ENCODE peak calls at places on chromosomes 12 and 14, in five cellular contexts. I, L, R, X and Q are unnamed samples.

GRCh38 chr12:62732861-62733427 is 202.0 kb downstream of the PPM1H start:
- DNase-seq in X (peak; percentile 79), I (no peak), R (no peak), L (no peak), Q (no peak)

GRCh38 chr12:2756756-2757155 is 38.0 kb upstream of the FKBP4 start:
- DNase-seq in I (no peak), L (no peak), R (no peak), X (no peak), Q (no peak)

GRCh38 chr14:24268225-24268624 is 3.2 kb downstream of the RABGGTA start:
- DNase-seq in X (no peak), L (no peak), R (no peak), I (no peak), Q (no peak)

GRCh38 chr12:26846419-26846818 is 13.4 kb upstream of the ITPR2 start:
- DNase-seq in R (no peak), X (no peak), I (no peak), L (no peak), Q (no peak)

GRCh38 chr12:67427336-67427735 is 158.2 kb downstream of the CAND1 start:
- DNase-seq in X (no peak), I (no peak), L (no peak), R (no peak), Q (no peak)

GRCh38 chr12:112025808-112026375 is 12.7 kb downstream of the ERP29 start:
- DNase-seq in R (no peak), L (no peak), I (no peak), X (no peak), Q (no peak)

GRCh38 chr12:108349245-108349644 is 10.1 kb upstream of the CMKLR1 start:
- DNase-seq in L (no peak), X (no peak), I (no peak), R (no peak), Q (no peak)

GRCh38 chr12:30813741-30814687 is 59.3 kb upstream of the CAPRIN2 start:
- DNase-seq in R (no peak), L (no peak), I (no peak), X (peak; percentile 54), Q (no peak)

GRCh38 chr12:80864046-80864735 is 73.5 kb downstream of the LIN7A start:
- DNase-seq in I (no peak), X (peak; percentile 34), R (no peak), L (no peak), Q (no peak)

GRCh38 chr14:64746298-64747250 is 42.4 kb downstream of the PLEKHG3 start:
- DNase-seq in L (no peak), R (no peak), X (peak; percentile 22), I (peak; percentile 47), Q (no peak)

GRCh38 chr14:92582706-92583452 is 69.3 kb downstream of the RIN3 start:
- DNase-seq in R (no peak), I (no peak), X (no peak), L (no peak), Q (peak; percentile 58)

GRCh38 chr12:100128509-100128908 is 14.2 kb downstream of the BLTP3B start:
- DNase-seq in X (peak; percentile 76), L (peak; percentile 55), I (peak; percentile 30), R (peak; percentile 29), Q (no peak)

GRCh38 chr12:93101367-93101766 is 172.3 kb upstream of the EEA1 start:
- DNase-seq in X (no peak), R (no peak), I (no peak), L (no peak), Q (no peak)

GRCh38 chr14:67358914-67359313 is 690 bp downstream of the ATP6V1D start:
- DNase-seq in R (no peak), I (no peak), L (peak; percentile 47), X (no peak), Q (no peak)

GRCh38 chr12:57723630-57723962 is 14.9 kb downstream of the AGAP2 start:
- DNase-seq in R (no peak), X (no peak), I (no peak), L (no peak), Q (no peak)
- H3K36me3 ChIP-seq in R (no peaks in the 10 kb centered on the region), X (peaks cover 12% of the 10 kb centered on the region), I (peaks cover 29% of the 10 kb centered on the region), L (no peaks in the 10 kb centered on the region), Q (peaks cover 52% of the 10 kb centered on the region)

DNA sequence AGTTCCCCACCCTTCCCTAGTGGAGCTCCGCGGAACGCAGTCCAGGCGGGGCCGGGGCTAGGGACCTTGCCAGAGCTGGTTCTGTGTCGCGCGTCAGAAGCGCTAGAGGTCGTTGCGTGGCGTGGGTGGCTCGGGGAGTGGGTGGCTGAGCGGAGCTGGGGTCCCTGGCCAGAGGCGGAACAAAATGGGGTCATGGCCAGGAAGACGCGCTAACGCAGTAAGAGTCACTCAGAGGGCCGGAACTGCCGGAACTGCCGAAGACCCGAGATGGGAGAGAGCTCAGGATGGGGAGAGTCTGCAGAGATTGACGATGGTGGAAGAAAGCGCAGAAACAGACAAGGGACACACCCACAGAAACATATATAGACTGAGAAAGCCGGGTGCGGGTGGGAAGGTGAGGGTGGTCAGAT is 4.8 kb downstream of the DGKA start:
- DNase-seq in L (no peak), X (peak; percentile 21), I (peak; percentile 54), R (no peak), Q (peak; percentile 45)
- H3K4me3 ChIP-seq in L (no peak overlapping the region), X (no peak overlapping the region), I (peak overlapping the region; percentile 46), R (no peak overlapping the region), Q (peak overlapping the region; percentile 95)

GRCh38 chr12:90611891-90612290 is 343.1 kb downstream of the CCER1 start:
- DNase-seq in X (no peak), R (no peak), I (no peak), L (no peak), Q (no peak)
- H3K27me3 ChIP-seq in X (no peaks in the 10 kb centered on the region), R (no peaks in the 10 kb centered on the region), I (no peaks in the 10 kb centered on the region), L (no peaks in the 10 kb centered on the region), Q (no peaks in the 10 kb centered on the region)

DNA sequence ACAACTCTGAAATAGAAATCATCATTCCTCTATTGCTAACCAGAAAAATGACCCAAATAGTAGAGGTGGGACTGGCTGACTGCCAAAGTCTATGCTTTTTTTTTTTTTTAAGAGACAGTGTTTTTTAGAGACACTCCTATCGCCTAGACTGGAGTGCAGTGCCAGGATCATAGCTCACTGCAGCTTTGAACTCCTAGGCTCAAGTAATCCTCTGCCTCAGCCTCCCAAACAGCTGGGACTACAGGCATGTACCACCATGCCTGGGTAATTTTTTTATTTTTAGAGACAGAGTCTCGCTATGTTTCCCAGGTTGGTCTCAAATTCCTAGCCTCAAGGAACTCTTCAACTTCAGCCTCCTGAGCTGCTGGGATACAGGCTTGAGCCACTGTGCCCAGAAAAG is 19.2 kb downstream of the NR2C1 start:
- DNase-seq in L (no peak), R (no peak), I (no peak), X (peak; percentile 11), Q (no peak)
- H3K36me3 ChIP-seq in L (peaks cover 30% of the 10 kb centered on the region), R (no peaks in the 10 kb centered on the region), I (peaks cover 74% of the 10 kb centered on the region), X (peaks cover 43% of the 10 kb centered on the region), Q (peaks cover 29% of the 10 kb centered on the region)

DNA sequence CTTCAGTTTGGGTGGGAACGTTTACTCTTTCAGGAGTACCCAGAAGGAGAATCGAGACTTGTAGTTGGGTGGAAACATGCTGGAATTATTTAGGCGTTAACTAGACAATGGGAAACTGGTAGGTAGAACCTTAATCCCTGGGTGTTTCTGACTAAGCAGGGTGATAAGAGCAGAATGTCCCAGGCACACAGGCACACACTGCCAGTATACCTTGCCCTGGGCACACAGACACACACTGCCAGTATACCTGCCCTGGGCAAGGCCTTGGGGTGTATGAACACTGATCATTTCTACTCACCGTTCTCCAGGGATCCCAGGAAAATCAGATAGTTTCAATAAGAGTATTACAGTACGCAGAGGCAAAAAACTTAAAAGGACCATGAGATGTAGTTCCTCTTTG is 115.5 kb downstream of the SNAPC1 start:
- DNase-seq in I (no peak), L (no peak), R (no peak), X (no peak), Q (no peak)
- H3K4me3 ChIP-seq in I (no peak overlapping the region), L (no peak overlapping the region), R (no peak overlapping the region), X (no peak overlapping the region), Q (no peak overlapping the region)

DNA sequence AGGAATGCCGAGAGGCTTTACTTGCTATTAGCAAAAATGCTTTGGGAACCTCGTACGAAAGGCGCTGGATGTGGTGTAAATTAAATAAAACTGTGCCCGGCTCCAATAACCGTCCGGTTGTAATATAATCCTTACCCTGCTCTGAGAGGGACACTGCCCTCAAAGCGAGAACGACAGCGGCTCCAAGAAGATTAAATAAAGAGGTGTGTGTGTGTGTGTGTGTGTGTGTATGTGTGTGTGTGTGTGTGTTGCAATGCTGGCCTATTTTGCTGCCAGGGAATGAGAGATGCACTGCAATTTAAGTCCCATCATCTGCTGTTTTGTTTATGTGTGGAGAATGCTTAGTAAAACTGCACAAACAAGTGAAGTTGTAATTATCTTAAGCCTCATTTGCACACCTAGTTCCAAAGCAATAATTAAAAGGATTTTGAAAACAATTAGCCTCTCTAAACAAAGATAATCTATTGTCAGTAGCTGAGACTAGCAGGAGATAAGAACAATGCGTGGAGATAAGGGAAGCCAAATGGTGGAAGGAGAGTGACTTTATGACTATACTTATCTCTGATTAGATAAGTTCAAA is 1.2 kb upstream of the SIX1 start:
- DNase-seq in L (peak; percentile 40), R (no peak), I (no peak), X (no peak), Q (no peak)
- H3K27me3 ChIP-seq in L (peaks cover 100% of the 10 kb centered on the region), R (peaks cover 100% of the 10 kb centered on the region), I (peaks cover 99% of the 10 kb centered on the region), X (peaks cover 100% of the 10 kb centered on the region), Q (peaks cover 71% of the 10 kb centered on the region)

GRCh38 chr12:95066091-95066855 is 7.1 kb downstream of the NR2C1 start:
- DNase-seq in R (no peak), I (no peak), X (no peak), L (no peak), Q (no peak)

GRCh38 chr12:95059984-95060383 is 13.4 kb downstream of the NR2C1 start:
- DNase-seq in I (no peak), R (no peak), X (no peak), L (no peak), Q (no peak)

GRCh38 chr12:95057431-95057830 is 16.0 kb downstream of the NR2C1 start:
- DNase-seq in L (no peak), R (no peak), I (no peak), X (no peak), Q (no peak)

DNA sequence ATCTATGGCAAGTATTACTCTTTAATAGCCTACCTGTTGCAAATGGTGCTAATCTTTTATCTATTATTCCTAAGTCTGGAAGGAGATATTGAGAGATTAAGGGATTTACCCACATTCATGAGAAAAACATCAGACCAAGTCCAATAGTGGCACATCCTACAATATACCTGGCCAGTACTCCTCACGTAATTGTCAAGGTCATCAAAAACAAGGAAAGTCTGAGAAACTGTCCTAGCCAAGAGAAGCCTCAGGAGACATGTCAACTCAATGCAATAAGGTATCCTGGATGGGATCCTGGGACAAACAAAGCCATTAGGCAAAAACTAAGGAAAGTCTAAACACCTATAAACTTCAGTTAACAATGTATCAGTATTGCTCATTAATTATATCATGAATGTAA is 12.5 kb downstream of the NR2C1 start:
- DNase-seq in L (no peak), X (no peak), R (no peak), I (no peak), Q (no peak)
- H3K36me3 ChIP-seq in L (peaks cover 44% of the 10 kb centered on the region), X (peaks cover 67% of the 10 kb centered on the region), R (no peaks in the 10 kb centered on the region), I (peaks cover 65% of the 10 kb centered on the region), Q (peaks cover 30% of the 10 kb centered on the region)

GRCh38 chr12:113358381-113359132 is at the start of gene PLBD2:
- DNase-seq in L (peak; percentile 98), X (peak; percentile 97), R (peak; percentile 96), I (peak; percentile 95), Q (peak; percentile 93)

GRCh38 chr12:113361574-113362370 is 3.4 kb downstream of the PLBD2 start:
- DNase-seq in I (no peak), X (peak; percentile 3), L (no peak), R (no peak), Q (no peak)

GRCh38 chr12:113359133-113359938 is 949 bp downstream of the PLBD2 start:
- DNase-seq in R (peak; percentile 20), L (no peak), X (peak; percentile 53), I (peak; percentile 46), Q (peak; percentile 11)

GRCh38 chr12:113364698-113365097 is 6.3 kb downstream of the PLBD2 start:
- DNase-seq in X (no peak), L (no peak), I (no peak), R (no peak), Q (no peak)

GRCh38 chr12:113359939-113360748 is 1.8 kb downstream of the PLBD2 start:
- DNase-seq in L (no peak), R (no peak), X (peak; percentile 11), I (no peak), Q (no peak)
- H3K4me3 ChIP-seq in L (no peak overlapping the region), R (no peak overlapping the region), X (no peak overlapping the region), I (peak overlapping the region; percentile 80), Q (no peak overlapping the region)